ENCODE peak calls at places on chromosomes 7 and 10, in eight cellular contexts. V is brain microvascular endothelial cell, U is astrocyte of the spinal cord, P is IMR-90, D is tibial nerve, X is mesendoderm, T is AG09309, J is PC-9. Q is an unnamed sample.

GRCh38 chr7:28296571-28297483 is 115.5 kb upstream of the CREB5 start:
- DNase-seq in D (no peak), V (no peak), U (peak; percentile 47), P (peak; percentile 56), T (no peak), J (peak; percentile 6), X (peak; percentile 82), Q (peak; percentile 48)

GRCh38 chr10:94235470-94235869 is 127.3 kb downstream of the NOC3L start:
- DNase-seq in D (no peak), V (no peak), J (no peak), P (no peak), X (no peak), U (peak; percentile 29), T (no peak), Q (no peak)

GRCh38 chr10:89666138-89666537 is 21.1 kb upstream of the PANK1 start:
- DNase-seq in X (no peak), U (no peak), P (no peak), V (no peak), J (no peak), D (no peak), T (no peak), Q (no peak)

GRCh38 chr10:32957341-32958084 is 517 bp downstream of the ITGB1 start:
- DNase-seq in V (no peak), P (no peak), U (no peak), T (no peak), X (peak; percentile 64), D (no peak), J (no peak), Q (no peak)

GRCh38 chr10:102211615-102212299 is 14.3 kb upstream of the ELOVL3 start:
- DNase-seq in P (no peak), X (no peak), D (no peak), U (no peak), J (no peak), T (no peak), V (no peak), Q (no peak)

GRCh38 chr7:14602851-14603250 is 299.7 kb downstream of the DGKB start:
- DNase-seq in U (no peak), X (no peak), T (no peak), P (no peak), D (no peak), V (no peak), J (no peak), Q (no peak)

GRCh38 chr10:3077940-3078630 is 10.7 kb downstream of the PFKP start:
- DNase-seq in D (no peak), V (no peak), P (no peak), T (no peak), X (peak; percentile 59), U (peak; percentile 75), J (no peak), Q (no peak)

GRCh38 chr7:136069840-136070529 is 92.8 kb upstream of the MTPN start:
- DNase-seq in D (no peak), X (no peak), U (no peak), V (no peak), P (no peak), J (no peak), T (no peak), Q (no peak)

GRCh38 chr7:34497153-34497777 is 160.8 kb upstream of the NPSR1 start:
- DNase-seq in U (no peak), D (no peak), X (peak; percentile 39), V (peak; percentile 5), J (no peak), P (no peak), T (no peak), Q (no peak)

GRCh38 chr7:95904099-95904498 is 131.7 kb downstream of the DYNC1I1 start:
- DNase-seq in P (no peak), D (peak; percentile 36), V (no peak), T (no peak), X (no peak), U (no peak), J (no peak), Q (no peak)

GRCh38 chr7:87119581-87119980 is 32.7 kb upstream of the DMTF1 start:
- DNase-seq in D (no peak), V (no peak), X (no peak), T (no peak), U (no peak), J (no peak), P (no peak), Q (no peak)

GRCh38 chr7:13115157-13115772 is 427.8 kb downstream of the ARL4A start:
- DNase-seq in X (peak; percentile 63), T (no peak), D (no peak), U (peak; percentile 32), P (peak; percentile 16), V (no peak), J (no peak), Q (peak; percentile 42)

GRCh38 chr10:69503001-69503895 is 52.0 kb downstream of the TSPAN15 start:
- DNase-seq in U (no peak), T (no peak), P (no peak), X (no peak), V (no peak), D (no peak), J (no peak), Q (no peak)

GRCh38 chr7:64307254-64308018 is 6.3 kb upstream of the ZNF736 start:
- DNase-seq in D (peak; percentile 82), T (peak; percentile 55), J (peak; percentile 94), U (peak; percentile 81), P (peak; percentile 68), V (peak; percentile 73), X (peak; percentile 63), Q (peak; percentile 73)

GRCh38 chr10:3366043-3366442 is 193.5 kb upstream of the PITRM1 start:
- DNase-seq in U (no peak), X (no peak), P (no peak), V (no peak), J (no peak), T (no peak), D (no peak), Q (no peak)

GRCh38 chr7:8442814-8443304 is 9.4 kb downstream of the NXPH1 start:
- DNase-seq in D (no peak), X (peak; percentile 87), V (peak; percentile 5), P (no peak), T (no peak), J (no peak), U (peak; percentile 49), Q (peak; percentile 7)

GRCh38 chr10:133013478-133013877 is 71.1 kb upstream of the CFAP46 start:
- DNase-seq in T (no peak), U (no peak), P (no peak), J (peak; percentile 55), V (no peak), D (no peak), X (no peak), Q (no peak)

GRCh38 chr7:9600974-9601373 is 1167.6 kb downstream of the NXPH1 start:
- DNase-seq in J (no peak), X (peak; percentile 34), U (no peak), D (no peak), V (no peak), P (no peak), T (no peak), Q (no peak)

GRCh38 chr10:124532106-124532641 is 70.6 kb downstream of the LHPP start:
- DNase-seq in U (no peak), J (peak; percentile 41), T (no peak), D (no peak), V (no peak), X (peak; percentile 82), P (no peak), Q (no peak)

GRCh38 chr10:74745449-74745848 is 81.0 kb upstream of the KAT6B start:
- DNase-seq in P (no peak), X (no peak), J (no peak), D (no peak), T (no peak), V (no peak), U (no peak), Q (no peak)

GRCh38 chr10:131494451-131494850 is 182.9 kb upstream of the TCERG1L start:
- DNase-seq in P (no peak), V (no peak), T (no peak), J (no peak), U (no peak), D (no peak), X (no peak), Q (no peak)

GRCh38 chr7:100127866-100128601 is 1.3 kb downstream of the MBLAC1 start:
- DNase-seq in X (peak; percentile 51), V (no peak), U (no peak), P (no peak), D (no peak), J (no peak), T (no peak), Q (no peak)

GRCh38 chr7:100126239-100126930 is 382 bp upstream of the MBLAC1 start:
- DNase-seq in X (no peak), V (no peak), U (no peak), T (no peak), P (no peak), D (no peak), J (no peak), Q (no peak)

GRCh38 chr7:100124301-100125229 is 2.2 kb upstream of the MBLAC1 start:
- DNase-seq in J (no peak), T (no peak), X (no peak), V (no peak), D (no peak), P (no peak), U (no peak), Q (no peak)

GRCh38 chr7:100128602-100128963 is 1.8 kb downstream of the MBLAC1 start:
- DNase-seq in V (no peak), X (no peak), T (no peak), P (no peak), U (no peak), J (no peak), D (no peak), Q (no peak)

GRCh38 chr7:100126931-100127865 is at the start of gene MBLAC1:
- DNase-seq in D (peak; percentile 93), P (peak; percentile 90), U (peak; percentile 93), X (peak; percentile 95), J (peak; percentile 92), V (peak; percentile 86), T (peak; percentile 79), Q (peak; percentile 95)
- H3K4me3 ChIP-seq in D (peak within 1 kb of the TSS; percentile 98), P (peak within 1 kb of the TSS; percentile 68), U (peak within 1 kb of the TSS; percentile 81), X (peak within 1 kb of the TSS; percentile 69), J (peak within 1 kb of the TSS; percentile 75), V (peak within 1 kb of the TSS; percentile 89), T (peak within 1 kb of the TSS; percentile 91), Q (peak within 1 kb of the TSS; percentile 99)

GRCh38 chr7:78172138-78172887 is 373.7 kb downstream of the PHTF2 start:
- DNase-seq in T (no peak), J (no peak), D (no peak), U (no peak), X (peak; percentile 33), P (no peak), V (no peak), Q (no peak)
- H3K4me3 ChIP-seq in T (no peak overlapping the region), J (no peak overlapping the region), D (no peak overlapping the region), U (no peak overlapping the region), X (no peak overlapping the region), P (no peak overlapping the region), V (no peak overlapping the region), Q (no peak overlapping the region)

GRCh38 chr7:2520808-2521146 is 1.2 kb downstream of the LFNG start:
- DNase-seq in V (no peak), X (no peak), P (no peak), T (no peak), D (no peak), U (no peak), J (no peak), Q (no peak)
- H3K4me3 ChIP-seq in V (peak overlapping the region; percentile 65), X (no peak overlapping the region), P (no peak overlapping the region), T (peak overlapping the region; percentile 62), D (peak overlapping the region; percentile 63), U (peak overlapping the region; percentile 52), J (peak overlapping the region; percentile 58), Q (no peak overlapping the region)

DNA sequence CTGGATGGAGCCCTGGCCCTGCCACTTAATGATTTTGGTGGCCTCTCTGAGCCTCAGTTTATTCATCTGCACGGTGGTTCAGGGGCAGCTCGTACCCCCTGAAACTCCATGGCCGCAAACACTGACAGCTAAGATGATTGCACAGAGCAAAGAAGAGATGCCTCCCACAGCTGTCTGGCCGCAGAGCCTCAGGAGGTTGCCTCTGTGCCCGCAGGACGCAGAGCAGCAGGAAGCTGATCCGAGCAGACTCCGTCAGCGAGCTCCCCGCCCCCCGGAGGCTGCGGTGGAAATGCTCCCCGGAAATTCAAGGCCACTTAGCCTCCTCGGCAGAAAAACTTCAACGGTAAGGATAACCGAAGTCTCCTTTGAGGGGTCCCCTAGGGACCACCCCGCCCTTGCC is 30.2 kb upstream of the C10orf53 start:
- DNase-seq in T (no peak), J (no peak), V (peak; percentile 14), P (no peak), X (peak; percentile 28), D (no peak), U (peak; percentile 2), Q (no peak)
- H3K4me3 ChIP-seq in T (no peak overlapping the region), J (no peak overlapping the region), V (no peak overlapping the region), P (no peak overlapping the region), X (no peak overlapping the region), D (no peak overlapping the region), U (no peak overlapping the region), Q (no peak overlapping the region)

Q was measured in fibroblast of the aortic adventitia.